ENCODE peak calls at places on chromosomes 13 and 19, in five cellular contexts. S is tibial nerve, A is SK-N-SH, B is K562, Z is HepG2. R is an unnamed sample.

GRCh38 chr13:41544824-41545707 is 87.7 kb downstream of the RGCC start:
- DNase-seq in S (no peak), A (no peak), B (no peak), Z (no peak), R (no peak)

GRCh38 chr13:113990321-113990837 is 16.5 kb upstream of the C13orf46 start:
- DNase-seq in B (no peak), A (no peak), Z (no peak), S (no peak), R (peak)

GRCh38 chr13:112522578-112522977 is 65.4 kb downstream of the TUBGCP3 start:
- DNase-seq in Z (no peak), B (no peak), A (no peak), S (no peak), R (no peak)

GRCh38 chr13:40333238-40333637 is 333.2 kb downstream of the FOXO1 start:
- DNase-seq in S (no peak), B (no peak), A (no peak), Z (no peak), R (no peak)

GRCh38 chr13:95099541-95099940 is 201.7 kb downstream of the ABCC4 start:
- DNase-seq in B (no peak), Z (peak), A (no peak), S (no peak), R (no peak)

GRCh38 chr19:7904074-7905020 is 670 bp downstream of the MAP2K7 start:
- DNase-seq in B (peak), S (no peak), A (peak), Z (no peak), R (peak)

GRCh38 chr13:99185606-99186005 is 15.0 kb upstream of the UBAC2 start:
- DNase-seq in S (no peak), A (no peak), B (no peak), Z (no peak), R (no peak)

GRCh38 chr13:99965329-99966000 is 6.1 kb downstream of the ZIC5 start:
- DNase-seq in A (no peak), B (no peak), Z (no peak), S (no peak), R (peak)

GRCh38 chr19:44779150-44779549 is 1.5 kb downstream of the CBLC start:
- DNase-seq in Z (no peak), B (no peak), S (no peak), A (no peak), R (no peak)

GRCh38 chr19:43814663-43815352 is 12.3 kb upstream of the ZNF283 start:
- DNase-seq in S (no peak), Z (no peak), A (no peak), B (no peak), R (no peak)

GRCh38 chr13:40096357-40096911 is 441.0 kb downstream of the COG6 start:
- DNase-seq in S (no peak), A (no peak), Z (no peak), B (no peak), R (no peak)

GRCh38 chr13:112103971-112104872 is 37.3 kb downstream of the SOX1 start:
- DNase-seq in Z (no peak), S (no peak), A (no peak), B (no peak), R (peak)

GRCh38 chr13:59906413-59907027 is 257.2 kb downstream of the DIAPH3 start:
- DNase-seq in S (no peak), Z (peak), B (no peak), A (peak), R (no peak)

GRCh38 chr19:32489971-32490370 is 84.4 kb downstream of the DPY19L3 start:
- DNase-seq in S (no peak), A (no peak), B (no peak), Z (no peak), R (no peak)

GRCh38 chr13:50452761-50453160 is 390.7 kb downstream of the DLEU7 start:
- DNase-seq in Z (no peak), S (no peak), B (no peak), A (no peak), R (no peak)

GRCh38 chr19:44663996-44664395 is 7.3 kb upstream of the CEACAM19 start:
- DNase-seq in B (no peak), S (no peak), A (no peak), Z (no peak), R (no peak)

GRCh38 chr13:89465366-89465765 is 1794.2 kb downstream of the SLITRK5 start:
- DNase-seq in A (no peak), B (no peak), S (no peak), Z (no peak), R (no peak)

GRCh38 chr19:21483589-21484170 is 21.7 kb upstream of the ZNF429 start:
- DNase-seq in A (peak), Z (no peak), S (peak), B (peak), R (peak)

GRCh38 chr19:23482829-23483228 is 87.6 kb upstream of the ZNF91 start:
- DNase-seq in B (no peak), Z (no peak), S (no peak), A (no peak), R (no peak)

GRCh38 chr19:35623327-35624010 is 5.4 kb upstream of the RBM42 start:
- DNase-seq in B (no peak), S (no peak), Z (no peak), A (no peak), R (no peak)

DNA sequence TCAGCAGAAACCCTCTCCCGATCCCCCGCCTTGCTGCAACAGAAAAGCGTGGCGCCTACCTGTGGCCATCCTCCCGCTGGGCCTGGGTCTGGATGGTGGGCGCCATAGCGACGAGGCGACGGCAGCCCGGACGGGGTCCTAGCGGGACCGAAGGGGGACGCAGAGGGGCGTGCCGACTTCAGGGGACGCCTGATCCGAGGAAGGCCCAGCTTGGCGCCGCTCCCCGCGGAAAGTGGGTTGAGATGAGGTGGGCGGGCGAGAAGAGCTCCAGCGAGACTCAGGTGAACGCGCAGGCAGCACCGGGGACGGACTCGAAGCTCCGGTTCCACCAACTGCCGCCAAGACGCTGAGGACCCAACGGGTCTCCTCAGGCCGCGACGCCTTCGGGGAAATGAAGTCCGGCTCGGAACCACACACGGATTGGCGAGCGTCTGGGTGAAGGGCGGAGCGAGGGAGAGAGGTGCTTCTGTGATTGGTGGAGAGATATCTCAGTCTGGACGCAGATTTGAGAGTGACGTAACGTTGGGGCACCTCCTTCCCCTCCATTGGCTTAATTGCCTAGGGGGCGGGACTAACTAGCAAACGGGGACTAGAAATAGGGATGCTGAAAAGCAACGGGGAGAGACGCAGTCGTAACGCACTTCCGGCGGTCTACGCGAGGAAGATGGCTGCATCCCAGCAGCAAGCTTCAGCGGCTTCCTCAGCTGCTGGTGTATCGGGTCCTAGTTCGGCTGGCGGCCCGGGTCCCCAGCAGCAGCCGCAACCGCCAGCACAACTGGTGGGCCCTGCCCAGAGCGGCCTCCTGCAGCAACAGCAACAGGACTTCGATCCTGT is at the start of the genes MED29 and PAF1:
- DNase-seq in A (peak), S (peak), Z (peak), B (peak), R (peak)
- TF ChIP-seq EP300 in A (no peak), S (peak), Z (no peak), B (peak), R (peak)

GRCh38 chr19:18647807-18648206 is 11.0 kb downstream of the KLHL26 start:
- DNase-seq in Z (no peak), S (no peak), B (no peak), A (no peak), R (no peak)

GRCh38 chr19:18645035-18645511 is 8.2 kb downstream of the KLHL26 start:
- DNase-seq in A (no peak), S (no peak), Z (no peak), B (no peak), R (no peak)

GRCh38 chr19:18646535-18647370 is 9.9 kb downstream of the KLHL26 start:
- DNase-seq in A (no peak), B (no peak), S (no peak), Z (no peak), R (no peak)

GRCh38 chr19:18647371-18647767 is 10.5 kb downstream of the KLHL26 start:
- DNase-seq in Z (no peak), A (no peak), S (no peak), B (no peak), R (no peak)

GRCh38 chr19:18644144-18645034 is 7.6 kb downstream of the KLHL26 start:
- DNase-seq in B (no peak), Z (no peak), S (peak), A (no peak), R (no peak)
- H3K27ac ChIP-seq in B (no peak), Z (no peak), S (peak), A (no peak), R (peak)

GRCh38 chr19:16112778-16113177 is 1.1 kb downstream of the RAB8A start:
- DNase-seq in A (no peak), B (peak), S (no peak), Z (no peak), R (no peak)

GRCh38 chr19:16115309-16116039 is 3.8 kb downstream of the RAB8A start:
- DNase-seq in A (no peak), S (no peak), B (no peak), Z (no peak), R (no peak)

GRCh38 chr19:16113727-16114126 is 2.0 kb downstream of the RAB8A start:
- DNase-seq in A (no peak), S (no peak), B (no peak), Z (no peak), R (no peak)

GRCh38 chr19:16111160-16111908 is at the start of gene RAB8A:
- DNase-seq in S (peak), Z (peak), B (peak), A (peak), R (peak)

GRCh38 chr19:16111909-16112752 is 442 bp downstream of the RAB8A start:
- DNase-seq in A (no peak), B (no peak), S (no peak), Z (no peak), R (peak)
- TF ChIP-seq EP300 in A (no peak), B (no peak), S (peak), Z (no peak), R (no peak)

DNA sequence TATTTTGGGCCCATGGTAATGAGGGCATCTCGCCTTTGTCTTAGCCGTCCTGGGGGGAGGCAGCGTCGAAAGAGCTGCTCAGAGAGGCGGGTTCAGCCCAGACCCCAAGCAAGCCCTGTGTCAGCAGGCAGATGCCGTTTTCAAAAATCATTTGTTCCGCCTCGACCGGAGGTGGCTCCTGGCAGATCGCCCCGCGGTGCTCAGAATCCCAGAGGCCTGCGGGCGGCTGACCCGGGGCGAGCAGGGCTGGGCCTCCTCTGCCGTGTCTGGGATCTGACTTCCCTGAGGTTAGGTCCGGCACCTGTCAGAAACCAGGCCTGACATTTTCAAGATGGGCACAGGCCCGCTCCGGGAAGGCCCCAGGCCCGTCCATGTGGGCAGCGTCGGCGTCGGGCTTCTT is 36.1 kb downstream of the CRTC1 start:
- DNase-seq in Z (no peak), S (no peak), B (no peak), A (peak), R (no peak)
- H3K27ac ChIP-seq in Z (no peak), S (no peak), B (no peak), A (no peak), R (no peak)

GRCh38 chr19:12792048-12792852 is 964 bp downstream of the JUNB start:
- DNase-seq in Z (peak), B (peak), S (no peak), A (peak), R (peak)

GRCh38 chr19:12789098-12789903 is 2.0 kb upstream of the JUNB start:
- DNase-seq in A (no peak), Z (no peak), S (no peak), B (no peak), R (no peak)

GRCh38 chr19:12789904-12790619 is 1.2 kb upstream of the JUNB start:
- DNase-seq in S (peak), B (peak), Z (peak), A (peak), R (peak)

GRCh38 chr19:12791345-12792047 is at the start of gene JUNB:
- DNase-seq in B (peak), Z (peak), A (peak), S (peak), R (peak)

GRCh38 chr19:12790628-12791344 is 500 bp upstream of the JUNB start:
- DNase-seq in B (no peak), Z (no peak), S (no peak), A (no peak), R (no peak)
- TF ChIP-seq EP300 in B (no peak), Z (no peak), S (no peak), A (no peak), R (no peak)